ENCODE peak calls at places on chromosomes 11 and 22, in five cellular contexts. G is A549, R is GM12878, I is K562, V is HepG2. Z is an unnamed sample. For H3K4me1, the result is how much of the 10 kb centered on the place peaks cover.

GRCh38 chr22:48276933-48277867 is 1514.8 kb downstream of the TBC1D22A start:
- DNase-seq in G (no peak), I (no peak), V (no peak), R (no peak), Z (no peak)

GRCh38 chr11:128903248-128904041 is 12.3 kb downstream of the KCNJ5 start:
- DNase-seq in R (no peak), I (no peak), G (no peak), V (no peak), Z (no peak)

GRCh38 chr11:63698976-63699733 is 17.9 kb downstream of the RTN3 start:
- DNase-seq in R (no peak), I (no peak), G (no peak), V (no peak), Z (no peak)

GRCh38 chr11:17792161-17792560 is 57.6 kb downstream of the KCNC1 start:
- DNase-seq in V (no peak), G (no peak), I (no peak), R (no peak), Z (no peak)

GRCh38 chr11:126716456-126717083 is 284.0 kb downstream of the KIRREL3 start:
- DNase-seq in V (peak), I (peak), R (no peak), G (peak), Z (no peak)

GRCh38 chr11:72684236-72684912 is 10.2 kb upstream of the PDE2A start:
- DNase-seq in I (peak), V (peak), G (peak), R (no peak), Z (peak)

GRCh38 chr11:60265373-60266214 is 14.9 kb upstream of the MS4A4A start:
- DNase-seq in I (peak), G (peak), R (peak), V (peak), Z (peak)

GRCh38 chr11:63639195-63639832 is 25.1 kb upstream of the PLAAT3 start:
- DNase-seq in I (no peak), V (no peak), G (peak), R (no peak), Z (peak)

GRCh38 chr11:76385903-76386302 is 4.8 kb downstream of the GVQW3 start:
- DNase-seq in V (peak), G (no peak), I (no peak), R (no peak), Z (no peak)

GRCh38 chr22:48475661-48476345 is 1351.9 kb downstream of the BRD1 start:
- DNase-seq in I (no peak), V (no peak), R (no peak), G (no peak), Z (no peak)

GRCh38 chr11:77379917-77380316 is 78.4 kb upstream of the GDPD4 start:
- DNase-seq in R (no peak), I (no peak), V (no peak), G (no peak), Z (no peak)

GRCh38 chr22:38148252-38148651 is 33.4 kb downstream of the PLA2G6 start:
- DNase-seq in I (no peak), G (no peak), R (no peak), V (no peak), Z (no peak)

GRCh38 chr11:1884123-1884415 is 7.6 kb downstream of the PRR33 start:
- DNase-seq in V (no peak), G (no peak), I (no peak), R (no peak), Z (no peak)

GRCh38 chr11:92224394-92225205 is at the start of gene FAT3:
- DNase-seq in R (no peak), G (peak), I (no peak), V (no peak), Z (peak)

GRCh38 chr11:67280341-67280790 is 8.7 kb upstream of the ANKRD13D start:
- DNase-seq in V (no peak), I (no peak), G (no peak), R (no peak), Z (no peak)

GRCh38 chr11:62340269-62340901 is 3.1 kb downstream of the ASRGL1 start:
- DNase-seq in G (peak), V (peak), R (peak), I (peak), Z (peak)

GRCh38 chr11:100961633-100962032 is 168.0 kb downstream of the PGR start:
- DNase-seq in R (no peak), G (no peak), V (no peak), I (peak), Z (no peak)

GRCh38 chr11:22581354-22581753 is 44.3 kb downstream of the FANCF start:
- DNase-seq in G (no peak), V (no peak), I (no peak), R (no peak), Z (no peak)

GRCh38 chr11:121408830-121409229 is 43.3 kb upstream of the SORL1 start:
- DNase-seq in V (no peak), I (no peak), G (no peak), R (no peak), Z (no peak)

GRCh38 chr11:26778000-26778757 is 56.3 kb upstream of the SLC5A12 start:
- DNase-seq in G (no peak), I (no peak), R (no peak), V (no peak), Z (no peak)

GRCh38 chr11:57410287-57410686 is 16.6 kb downstream of the SLC43A3 start:
- DNase-seq in R (no peak), G (no peak), I (no peak), V (no peak), Z (no peak)

GRCh38 chr11:117160826-117161225 is 16.7 kb downstream of the PAFAH1B2 start:
- DNase-seq in I (peak), V (no peak), G (no peak), R (no peak), Z (peak)

GRCh38 chr22:50417544-50417943 is 57.3 kb downstream of the SBF1 start:
- DNase-seq in I (no peak), V (no peak), G (no peak), R (no peak), Z (no peak)

GRCh38 chr22:19960491-19961200 is 19.0 kb upstream of the TXNRD2 start:
- DNase-seq in R (no peak), I (no peak), G (no peak), V (no peak), Z (no peak)

GRCh38 chr11:82750643-82751139 is 17.0 kb upstream of the FAM181B start:
- DNase-seq in R (no peak), I (no peak), V (no peak), G (no peak), Z (peak)

GRCh38 chr22:40258463-40259046 is 80.8 kb downstream of the TNRC6B start:
- DNase-seq in V (no peak), R (no peak), I (no peak), G (peak), Z (peak)

GRCh38 chr11:45145421-45146071 is 893 bp upstream of the PRDM11 start:
- DNase-seq in G (no peak), V (no peak), I (no peak), R (no peak), Z (peak)

GRCh38 chr11:45147017-45147728 is 734 bp downstream of the PRDM11 start:
- DNase-seq in R (peak), G (peak), I (peak), V (peak), Z (peak)

GRCh38 chr11:45145083-45145420 is 1.4 kb upstream of the PRDM11 start:
- DNase-seq in I (no peak), G (no peak), R (no peak), V (no peak), Z (no peak)

GRCh38 chr11:45147871-45148270 is 1.4 kb downstream of the PRDM11 start:
- DNase-seq in R (no peak), V (no peak), G (no peak), I (no peak), Z (no peak)

GRCh38 chr11:45146072-45147016 is at the start of gene PRDM11:
- DNase-seq in R (no peak), G (peak), V (no peak), I (peak), Z (peak)
- TF ChIP-seq MYC in R (no peak), G (no peak), V (no peak), I (no peak), Z (no peak)

GRCh38 chr22:31083377-31083768 is 2.3 kb downstream of the SMTN start:
- DNase-seq in I (no peak), G (no peak), R (no peak), V (no peak), Z (no peak)
- H3K4me1 ChIP-seq in I (under half), G (under half), R (under half), V (under half), Z (under half)

GRCh38 chr11:114168086-114168448 is 108.6 kb downstream of the ZBTB16 start:
- DNase-seq in V (no peak), G (no peak), I (no peak), R (no peak), Z (no peak)
- TF ChIP-seq MYC in V (no peak), G (no peak), I (no peak), R (no peak), Z (no peak)

GRCh38 chr11:12161137-12161536 is 50.7 kb downstream of the MICAL2 start:
- DNase-seq in V (no peak), R (no peak), G (no peak), I (no peak), Z (no peak)

GRCh38 chr11:12160231-12160630 is 49.8 kb downstream of the MICAL2 start:
- DNase-seq in R (no peak), V (no peak), G (no peak), I (no peak), Z (no peak)

GRCh38 chr11:12161603-12162350 is 51.4 kb downstream of the MICAL2 start:
- DNase-seq in I (no peak), G (no peak), R (no peak), V (no peak), Z (no peak)

GRCh38 chr11:12159351-12160099 is 49.1 kb downstream of the MICAL2 start:
- DNase-seq in I (no peak), R (no peak), V (no peak), G (peak), Z (peak)

DNA sequence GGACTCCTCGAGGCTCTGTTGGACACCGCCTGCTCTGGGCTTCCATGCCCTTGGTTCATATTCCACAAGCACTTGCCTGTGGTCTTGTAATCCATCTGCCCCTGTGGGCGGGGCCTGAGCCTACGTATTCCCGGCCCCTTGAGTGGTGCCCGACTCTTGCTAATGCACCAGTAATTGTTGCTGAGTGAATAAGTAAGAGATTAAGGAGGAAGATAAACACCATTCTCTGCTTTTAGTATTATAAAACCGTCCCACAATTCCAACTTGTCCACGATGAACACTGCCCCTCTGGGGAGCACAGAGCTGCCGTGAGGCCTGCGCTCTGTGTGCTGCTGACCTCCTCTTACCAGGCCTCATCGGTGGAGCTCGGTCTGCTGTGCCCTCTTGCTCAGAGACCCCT is 50.3 kb downstream of the MICAL2 start:
- DNase-seq in G (no peak), R (no peak), I (no peak), V (no peak), Z (no peak)
- H3K4me1 ChIP-seq in G (half or more), R (under half), I (half or more), V (under half), Z (half or more)

GRCh38 chr22:17974087-17974486 is 50.3 kb downstream of the MICAL3 start:
- DNase-seq in I (no peak), V (no peak), R (no peak), G (no peak), Z (no peak)

GRCh38 chr22:17973217-17973616 is 51.1 kb downstream of the MICAL3 start:
- DNase-seq in I (no peak), G (no peak), R (no peak), V (no peak), Z (no peak)

GRCh38 chr22:17974703-17975372 is 49.5 kb downstream of the MICAL3 start:
- DNase-seq in R (peak), I (no peak), G (no peak), V (no peak), Z (no peak)

GRCh38 chr22:17971711-17972110 is 52.6 kb downstream of the MICAL3 start:
- DNase-seq in G (no peak), I (no peak), V (no peak), R (no peak), Z (no peak)

DNA sequence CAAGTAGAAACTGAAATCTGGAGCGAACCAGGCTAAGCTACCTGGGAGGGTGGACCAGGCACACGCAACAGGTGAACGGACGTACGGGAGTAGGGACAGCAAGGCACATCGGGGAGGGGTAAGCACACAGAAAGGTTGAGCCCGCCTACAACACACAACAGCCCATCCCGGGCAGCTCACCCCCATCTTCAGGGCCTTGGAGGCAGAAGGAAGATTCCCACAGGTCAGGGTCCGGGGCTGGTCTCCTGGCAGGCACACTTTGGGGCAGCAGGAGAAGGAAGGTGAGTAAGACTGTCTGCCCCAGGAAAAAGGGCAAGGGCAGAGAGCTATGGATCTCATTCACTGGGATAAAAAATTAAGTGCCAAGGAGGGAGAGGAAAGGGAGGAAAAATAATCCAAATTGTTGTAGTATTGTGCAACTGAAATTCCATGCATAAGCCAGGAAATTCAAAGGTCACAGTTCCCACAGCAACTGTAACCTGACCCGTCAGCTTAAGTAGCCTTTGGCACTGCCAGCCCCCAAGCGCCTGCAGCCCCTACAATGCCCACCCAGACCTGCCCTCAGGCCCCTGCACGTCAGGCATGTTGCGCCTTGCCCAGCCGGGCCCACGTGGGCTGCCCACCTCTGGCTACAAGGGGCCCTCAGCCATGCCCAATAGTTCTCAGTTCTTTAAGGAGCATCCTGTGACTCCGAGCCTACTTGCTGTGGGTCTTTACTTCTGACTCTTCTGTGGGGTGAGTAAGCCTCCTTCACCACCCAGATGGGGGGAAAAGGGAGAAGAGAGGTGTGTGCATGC is 51.8 kb downstream of the MICAL3 start:
- DNase-seq in G (peak), V (peak), I (no peak), R (no peak), Z (peak)
- TF ChIP-seq MYC in G (no peak), V (peak), I (no peak), R (no peak), Z (no peak)